ENCODE peak calls at places on chromosomes 5 and 9, in nine cellular contexts. A is transverse colon, R is IMR-90, B is lower lobe of right lung, M is foreskin fibroblast, H is WTC11, I is OCI-LY7, X is neural progenitor cell, E is HL-60. G is an unnamed sample.

GRCh38 chr9:138074516-138074915 is 196.9 kb downstream of the CACNA1B start:
- DNase-seq in I (no peak), R (no peak), E (no peak), H (no peak), M (no peak), B (no peak), X (no peak), A (no peak), G (no peak)

GRCh38 chr5:115553082-115553481 is 8.5 kb upstream of the FEM1C start:
- DNase-seq in A (no peak), R (peak), I (no peak), E (no peak), H (no peak), M (peak), X (no peak), B (no peak), G (peak)

GRCh38 chr5:3225201-3225960 is 370.3 kb upstream of the IRX1 start:
- DNase-seq in I (no peak), X (no peak), H (no peak), E (no peak), B (no peak), A (no peak), M (no peak), R (no peak), G (no peak)

GRCh38 chr5:161546463-161547301 is at the start of gene GABRB2:
- DNase-seq in M (no peak), X (peak), B (peak), A (peak), R (no peak), E (peak), I (peak), H (peak), G (peak)

GRCh38 chr5:96125335-96125891 is 163.8 kb upstream of the ELL2 start:
- DNase-seq in B (no peak), H (no peak), R (no peak), E (no peak), A (no peak), I (no peak), X (no peak), M (no peak), G (no peak)

GRCh38 chr5:158384535-158385421 is 525.8 kb upstream of the CLINT1 start:
- DNase-seq in R (peak), A (no peak), B (no peak), X (no peak), I (no peak), H (no peak), M (peak), E (peak), G (peak)

GRCh38 chr5:36523931-36524330 is 82.5 kb upstream of the SLC1A3 start:
- DNase-seq in I (no peak), B (no peak), X (no peak), H (no peak), A (no peak), R (no peak), M (no peak), E (no peak), G (no peak)

GRCh38 chr5:178839319-178839704 is 20.4 kb upstream of the ZNF354B start:
- DNase-seq in R (no peak), I (peak), X (peak), E (no peak), A (peak), H (peak), M (no peak), B (peak), G (peak)

GRCh38 chr9:470041-470781 is 255.5 kb downstream of the DOCK8 start:
- DNase-seq in R (peak), X (peak), A (peak), M (peak), H (peak), E (peak), I (peak), B (peak), G (peak)

GRCh38 chr5:123209163-123210013 is 120.3 kb downstream of the PRDM6 start:
- DNase-seq in H (no peak), X (no peak), E (no peak), M (peak), R (peak), I (no peak), A (no peak), B (no peak), G (peak)

GRCh38 chr5:146151970-146152369 is 30.5 kb downstream of the LARS1 start:
- DNase-seq in E (peak), R (no peak), B (no peak), X (no peak), A (no peak), H (no peak), I (no peak), M (peak), G (peak)

GRCh38 chr9:133278161-133279131 is 3.4 kb upstream of the ABO start:
- DNase-seq in H (no peak), B (no peak), I (no peak), E (no peak), A (peak), R (no peak), X (no peak), M (no peak), G (no peak)

GRCh38 chr9:82489579-82489915 is 501.0 kb downstream of the SPATA31D1 start:
- DNase-seq in A (no peak), X (no peak), H (no peak), R (peak), I (no peak), M (no peak), B (no peak), E (no peak), G (peak)

GRCh38 chr9:137317021-137317978 is 15.2 kb upstream of the NRARP start:
- DNase-seq in I (no peak), M (no peak), X (peak), R (no peak), B (no peak), E (no peak), H (no peak), A (no peak), G (no peak)

GRCh38 chr5:139486201-139486600 is 3.6 kb upstream of the STING1 start:
- DNase-seq in R (no peak), I (no peak), M (no peak), H (peak), B (no peak), X (peak), A (no peak), E (no peak), G (no peak)

GRCh38 chr5:155189476-155189875 is 175.9 kb downstream of the KIF4B start:
- DNase-seq in X (peak), M (no peak), A (no peak), E (no peak), B (no peak), I (no peak), H (no peak), R (no peak), G (no peak)

GRCh38 chr5:1511651-1512540 is 11.9 kb downstream of the LPCAT1 start:
- DNase-seq in R (peak), E (no peak), H (peak), I (peak), X (peak), B (no peak), A (peak), M (peak), G (peak)

GRCh38 chr9:126673689-126674364 is 60.1 kb downstream of the LMX1B start:
- DNase-seq in M (no peak), B (no peak), X (peak), H (peak), A (no peak), E (no peak), I (no peak), R (peak), G (no peak)

GRCh38 chr9:24552526-24552925 is 6.8 kb upstream of the IZUMO3 start:
- DNase-seq in X (no peak), H (no peak), E (no peak), R (no peak), A (no peak), I (no peak), B (no peak), M (no peak), G (no peak)

GRCh38 chr5:138352722-138353549 is 451 bp downstream of the KDM3B start:
- DNase-seq in H (peak), A (peak), M (no peak), R (peak), E (peak), I (peak), X (peak), B (peak), G (peak)
- TF ChIP-seq CTCF in H (no peak), A (peak), M (peak), R (peak), E (no peak), I (peak), X (peak), B (peak), G (peak)

GRCh38 chr5:133552925-133553525 is 59.3 kb downstream of the FSTL4 start:
- DNase-seq in M (peak), X (peak), H (peak), R (peak), E (peak), A (peak), I (peak), B (peak), G (peak)
- TF ChIP-seq CTCF in M (peak), X (peak), H (peak), R (peak), E (no peak), A (peak), I (peak), B (peak), G (peak)

GRCh38 chr5:131796793-131797693 is at the start of gene FNIP1:
- DNase-seq in M (peak), A (peak), R (peak), X (peak), I (peak), B (peak), H (peak), E (peak), G (peak)
- TF ChIP-seq CTCF in M (no peak), A (no peak), R (peak), X (peak), I (no peak), B (no peak), H (no peak), E (no peak), G (no peak)

GRCh38 chr9:124394167-124394566 is 21.1 kb downstream of the PSMB7 start:
- DNase-seq in X (no peak), M (no peak), R (peak), H (no peak), E (no peak), A (no peak), B (no peak), I (no peak), G (no peak)

GRCh38 chr9:124395826-124396225 is 19.4 kb downstream of the PSMB7 start:
- DNase-seq in X (no peak), A (no peak), M (no peak), B (no peak), R (peak), I (no peak), H (no peak), E (no peak), G (no peak)

GRCh38 chr9:124392855-124393460 is 22.3 kb downstream of the PSMB7 start:
- DNase-seq in H (peak), X (peak), R (peak), I (peak), A (no peak), E (no peak), M (peak), B (no peak), G (peak)

GRCh38 chr9:124392254-124392653 is 23.0 kb downstream of the PSMB7 start:
- DNase-seq in B (peak), E (peak), X (no peak), H (no peak), I (no peak), R (no peak), M (no peak), A (no peak), G (peak)

DNA sequence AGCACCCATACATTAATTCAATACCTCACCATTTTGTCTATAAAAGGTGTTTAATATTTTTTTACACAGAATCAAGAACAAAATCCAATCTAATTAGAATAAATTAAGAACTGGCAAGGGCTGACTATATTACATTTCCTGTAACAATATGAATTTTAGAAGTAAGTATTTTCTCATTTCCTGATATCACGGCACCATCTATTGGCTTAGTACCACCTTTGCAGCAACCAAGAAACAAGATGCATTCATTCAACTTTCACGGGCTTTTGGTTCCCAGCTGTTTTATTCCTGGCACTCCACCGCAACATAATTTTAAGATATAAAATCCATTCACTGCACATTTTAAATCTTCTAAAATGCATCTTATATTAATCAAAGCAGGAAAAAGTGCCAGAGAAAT is 20.6 kb downstream of the PSMB7 start:
- DNase-seq in M (no peak), A (no peak), I (no peak), H (no peak), R (no peak), E (no peak), X (no peak), B (no peak), G (no peak)
- TF ChIP-seq CTCF in M (no peak), A (no peak), I (peak), H (no peak), R (peak), E (no peak), X (peak), B (no peak), G (no peak)

DNA sequence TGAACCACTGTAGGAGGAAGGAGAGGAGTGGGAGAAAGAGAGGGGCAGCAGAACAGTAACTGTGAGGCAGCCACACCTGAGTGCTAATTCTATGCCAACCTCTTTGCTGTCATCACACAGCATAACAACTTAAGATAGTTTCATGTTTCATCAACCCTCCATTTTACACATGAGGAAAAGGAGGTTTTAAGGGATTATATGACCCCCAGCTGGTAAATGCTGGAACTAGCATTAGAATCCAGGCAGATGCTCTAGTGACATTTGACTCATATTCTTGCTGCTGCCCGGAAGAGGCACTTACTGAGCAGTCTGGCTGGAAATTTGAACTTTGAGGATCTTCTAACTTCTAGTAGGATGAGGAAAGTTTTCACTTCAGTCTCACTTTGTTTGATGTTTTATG is 24.1 kb upstream of the VLDLR start:
- DNase-seq in H (no peak), B (no peak), M (peak), I (no peak), R (peak), X (no peak), E (no peak), A (no peak), G (no peak)
- TF ChIP-seq CTCF in H (no peak), B (no peak), M (no peak), I (no peak), R (no peak), X (no peak), E (no peak), A (no peak), G (no peak)

DNA sequence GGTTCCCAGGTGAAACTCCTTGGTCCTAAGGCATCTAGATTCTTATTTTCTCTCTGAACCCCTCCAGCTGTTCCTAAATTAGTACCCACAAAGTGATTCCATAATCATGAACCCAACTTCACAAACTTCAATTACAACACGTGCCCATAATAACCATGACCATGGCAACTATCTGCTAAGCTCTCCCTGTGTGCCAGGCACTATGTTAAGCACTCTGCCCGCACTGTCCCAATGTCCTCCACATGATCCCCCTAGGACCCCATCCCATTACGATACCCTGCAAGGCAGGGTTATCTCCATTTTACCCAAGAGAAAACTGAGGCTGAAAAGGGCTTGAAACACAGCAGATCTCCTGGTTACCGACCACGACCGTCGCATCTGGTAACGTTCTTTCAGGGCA is 25.3 kb upstream of the ZNF622 start:
- DNase-seq in A (no peak), I (no peak), E (no peak), X (no peak), B (no peak), R (no peak), H (no peak), M (no peak), G (no peak)
- TF ChIP-seq CTCF in A (no peak), I (no peak), E (no peak), X (no peak), B (no peak), R (no peak), H (no peak), M (no peak), G (no peak)

GRCh38 chr9:20591223-20591622 is 31.1 kb downstream of the MLLT3 start:
- DNase-seq in R (peak), E (no peak), M (no peak), A (no peak), B (no peak), X (no peak), I (no peak), H (no peak), G (no peak)
- TF ChIP-seq CTCF in R (peak), E (no peak), M (peak), A (no peak), B (no peak), X (no peak), I (peak), H (no peak), G (no peak)

DNA sequence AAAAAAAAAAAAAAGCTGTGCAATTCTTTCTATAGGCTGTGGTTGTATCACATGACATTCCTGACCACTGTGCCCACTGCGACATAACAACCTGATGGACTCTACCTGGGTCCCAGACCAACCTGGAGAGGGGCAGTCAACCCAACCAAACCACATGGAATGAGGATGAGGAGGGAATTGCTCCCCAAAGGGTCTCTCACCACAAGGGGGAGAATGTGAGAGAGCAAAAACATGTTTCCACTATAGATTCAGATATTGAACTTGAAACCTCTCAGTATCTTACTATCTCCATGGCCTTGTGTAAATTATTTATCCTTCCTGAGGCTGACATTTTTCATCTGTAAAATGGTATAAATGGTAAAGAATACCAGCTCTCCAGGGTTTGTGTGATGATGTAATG is 66.9 kb upstream of the SV2C start:
- DNase-seq in R (no peak), I (no peak), X (no peak), H (peak), B (no peak), A (no peak), M (no peak), E (no peak), G (no peak)
- TF ChIP-seq CTCF in R (no peak), I (peak), X (peak), H (no peak), B (no peak), A (no peak), M (no peak), E (no peak), G (peak)

DNA sequence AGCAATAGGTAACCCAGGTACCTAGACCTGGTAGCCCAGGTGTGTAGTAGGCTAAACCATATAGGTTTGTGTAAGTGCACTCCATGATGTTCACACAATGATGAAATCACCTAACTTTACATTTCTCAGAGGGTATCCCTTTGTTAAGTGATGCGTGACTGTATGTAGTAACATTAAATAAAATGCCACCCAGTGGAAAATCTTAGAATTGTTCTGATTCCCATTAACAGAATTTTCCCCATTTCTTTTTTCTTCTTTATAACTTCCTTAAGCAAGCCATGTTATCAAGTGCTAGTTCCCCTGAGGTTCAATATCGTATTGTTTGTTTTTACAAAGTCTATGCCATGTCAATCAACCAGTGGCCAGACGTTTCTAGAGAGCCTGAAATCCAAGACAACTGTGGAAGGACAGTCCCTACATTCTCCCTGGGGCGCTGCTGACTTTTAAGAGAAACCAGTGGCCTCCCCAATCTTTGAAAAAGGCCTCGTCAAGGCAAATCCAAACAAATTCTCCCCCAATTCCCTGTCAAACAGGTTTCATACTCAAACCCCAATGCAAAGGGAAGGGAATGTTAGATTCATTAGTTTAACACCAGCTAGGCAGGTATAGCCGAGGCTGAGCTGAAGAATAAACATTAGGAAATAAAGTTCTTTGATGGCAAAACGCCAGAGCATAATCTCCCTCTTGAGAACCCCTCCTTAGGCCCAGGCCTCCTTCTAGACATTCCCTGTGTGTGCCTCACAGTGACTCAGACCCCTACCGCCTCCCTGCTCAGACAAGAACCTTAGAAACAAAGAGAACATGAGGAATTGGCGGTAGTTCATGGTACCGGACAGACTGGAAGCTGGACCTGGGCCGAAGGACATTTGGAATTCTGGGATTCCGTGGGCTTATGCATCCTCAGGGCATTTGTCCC is 198.7 kb downstream of the GNA14 start:
- DNase-seq in H (no peak), A (no peak), X (no peak), B (no peak), R (peak), E (no peak), M (no peak), I (no peak), G (peak)
- TF ChIP-seq CTCF in H (no peak), A (no peak), X (no peak), B (no peak), R (no peak), E (no peak), M (no peak), I (peak), G (no peak)

G was measured in MCF 10A.